ENCODE peak calls at places on chromosomes 13 and 19, in nine cellular contexts. Z, L, U, P, A, N, B, J and X are unnamed samples.

GRCh38 chr13:97222934-97223710 is 989 bp downstream of the MBNL2 start:
- DNase-seq in Z (no peak), L (no peak), U (no peak), P (no peak), A (no peak), N (no peak), B (peak; percentile 49), J (no peak), X (no peak)

GRCh38 chr19:15439821-15440641 is 9.7 kb downstream of the WIZ start:
- DNase-seq in Z (no peak), L (no peak), U (no peak), P (no peak), A (no peak), N (no peak), B (no peak), J (no peak), X (no peak)

GRCh38 chr13:24709186-24709913 is 29.1 kb downstream of the ATP12A start:
- DNase-seq in Z (no peak), L (no peak), U (no peak), P (no peak), A (no peak), N (no peak), B (peak; percentile 26), J (no peak), X (no peak)

GRCh38 chr13:80214521-80214941 is 126.4 kb downstream of the SPRY2 start:
- DNase-seq in Z (peak; percentile 52), L (no peak), U (peak; percentile 17), P (no peak), A (no peak), N (no peak), B (peak; percentile 37), J (no peak), X (no peak)

GRCh38 chr13:28854657-28855056 is 34.5 kb downstream of the MTUS2 start:
- DNase-seq in Z (no peak), L (no peak), U (no peak), P (no peak), A (no peak), N (peak; percentile 3), B (peak; percentile 45), J (no peak), X (no peak)

GRCh38 chr19:22052644-22053013 is 345 bp downstream of the ZNF257 start:
- DNase-seq in Z (peak; percentile 25), L (no peak), U (no peak), P (no peak), A (no peak), N (no peak), B (no peak), J (no peak), X (peak; percentile 16)

GRCh38 chr13:37747071-37747612 is 122.4 kb downstream of the TRPC4 start:
- DNase-seq in Z (no peak), L (no peak), U (no peak), P (no peak), A (no peak), N (no peak), B (no peak), J (no peak), X (no peak)

GRCh38 chr13:73722120-73722519 is 412.1 kb downstream of the KLF12 start:
- DNase-seq in Z (peak; percentile 29), L (peak; percentile 39), U (peak; percentile 21), P (peak; percentile 51), A (no peak), N (no peak), B (peak; percentile 58), J (peak; percentile 5), X (no peak)

GRCh38 chr13:65744761-65745160 is 1485.4 kb downstream of the PCDH9 start:
- DNase-seq in Z (no peak), L (no peak), U (no peak), P (no peak), A (no peak), N (no peak), B (no peak), J (no peak), X (no peak)

GRCh38 chr19:4814625-4815425 is 16.7 kb downstream of the TICAM1 start:
- DNase-seq in Z (no peak), L (no peak), U (peak; percentile 51), P (no peak), A (no peak), N (no peak), B (no peak), J (no peak), X (no peak)

DNA sequence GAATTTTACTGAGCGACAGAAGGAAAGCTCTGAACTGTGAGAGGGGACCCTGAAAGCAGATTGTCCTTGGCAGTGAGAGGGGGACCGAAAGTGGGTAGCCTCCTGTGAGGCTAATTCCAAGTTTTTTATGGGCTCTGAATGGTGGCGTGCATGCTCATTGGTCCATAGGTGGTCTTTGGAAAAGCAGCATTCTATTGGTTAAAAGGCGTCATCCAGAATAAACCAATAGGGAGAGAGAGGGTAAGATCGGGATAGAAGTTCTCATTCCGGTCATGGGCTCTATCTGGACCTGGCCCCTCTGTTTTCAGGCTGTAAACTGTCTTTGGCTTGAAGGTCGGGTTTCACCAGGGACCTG is 539.8 kb upstream of the PCDH9 start:
- DNase-seq in Z (no peak), L (no peak), U (no peak), P (no peak), A (no peak), N (no peak), B (no peak), J (no peak), X (no peak)
- TF ChIP-seq REST in Z (no peak), L (no peak), U (no peak), P (no peak), A (no peak), N (no peak), B (no peak), J (no peak), X (no peak)

GRCh38 chr13:34152409-34152808 is 334.5 kb downstream of the RFC3 start:
- DNase-seq in Z (no peak), L (no peak), U (no peak), P (no peak), A (no peak), N (no peak), B (no peak), J (no peak), X (no peak)

GRCh38 chr13:34155931-34156607 is 338.1 kb downstream of the RFC3 start:
- DNase-seq in Z (no peak), L (no peak), U (peak; percentile 68), P (peak; percentile 61), A (no peak), N (no peak), B (no peak), J (no peak), X (no peak)

GRCh38 chr13:34151885-34152284 is 333.9 kb downstream of the RFC3 start:
- DNase-seq in Z (no peak), L (no peak), U (no peak), P (no peak), A (no peak), N (no peak), B (no peak), J (no peak), X (no peak)

GRCh38 chr13:34152996-34153395 is 335.0 kb downstream of the RFC3 start:
- DNase-seq in Z (no peak), L (no peak), U (no peak), P (no peak), A (no peak), N (no peak), B (no peak), J (no peak), X (no peak)

DNA sequence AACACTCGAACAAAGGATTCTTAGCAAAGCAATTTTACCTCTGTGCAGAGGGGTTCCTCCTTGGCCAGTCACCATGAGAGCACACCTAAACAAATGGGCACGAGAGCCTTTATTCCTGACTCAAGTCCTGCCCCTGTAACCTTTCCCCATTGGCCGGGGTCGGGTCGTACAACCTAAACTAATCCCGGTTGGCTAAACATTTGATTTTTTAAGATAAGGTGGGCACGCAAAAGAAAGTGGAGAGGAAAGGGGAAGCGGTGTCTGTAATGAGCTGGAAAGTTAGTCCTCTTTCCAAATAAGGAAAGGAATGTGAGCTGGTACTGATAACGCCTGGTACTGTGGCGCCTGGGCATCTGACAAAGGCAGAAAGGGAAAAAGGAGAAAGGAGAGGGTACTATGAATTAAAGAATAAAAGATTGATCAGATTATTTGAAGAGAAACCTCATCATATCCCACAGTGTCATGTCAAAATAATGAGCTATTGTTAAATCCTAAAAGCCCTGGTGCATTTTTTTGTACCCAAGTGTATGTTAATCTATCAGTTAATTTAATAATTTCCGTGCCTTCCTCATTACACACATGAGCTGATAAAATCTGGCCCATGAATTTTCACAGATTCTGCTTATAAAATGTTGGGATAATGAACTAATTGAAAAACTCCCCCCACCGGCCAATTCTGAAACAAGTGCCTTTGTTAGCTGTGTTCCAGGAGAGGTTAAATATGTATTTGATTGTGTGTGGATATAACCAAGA is 335.7 kb downstream of the RFC3 start:
- DNase-seq in Z (no peak), L (no peak), U (no peak), P (no peak), A (no peak), N (no peak), B (peak; percentile 7), J (no peak), X (no peak)
- TF ChIP-seq CTCF in Z (peak; percentile 21), L (no peak), U (no peak), P (no peak), A (no peak), N (no peak), B (no peak), J (no peak), X (no peak)

DNA sequence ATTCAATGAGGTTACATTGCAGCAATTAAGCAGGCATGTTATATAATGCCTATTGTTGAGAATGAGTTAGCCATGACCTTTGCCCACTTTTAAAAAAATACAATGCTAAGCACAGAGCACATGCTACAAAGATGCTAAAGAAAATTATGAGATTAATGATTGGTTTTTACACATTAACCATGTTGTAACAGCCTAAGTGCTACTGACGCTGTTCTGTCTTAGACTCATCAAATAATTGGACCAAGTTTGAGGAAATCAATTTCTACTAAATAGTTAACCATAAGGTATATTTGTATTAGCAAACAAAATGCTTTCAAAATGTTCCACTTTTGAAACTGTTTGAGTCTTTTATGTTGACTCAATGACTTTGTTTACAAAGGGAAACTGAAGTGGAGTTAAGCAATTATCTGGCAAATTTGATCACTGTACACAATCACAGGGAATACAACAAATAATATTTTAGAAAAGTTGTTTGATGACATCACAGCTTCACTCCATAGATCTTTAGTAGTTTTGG is 14.3 kb downstream of the MIR17HG start:
- DNase-seq in Z (no peak), L (no peak), U (peak; percentile 9), P (no peak), A (no peak), N (no peak), B (no peak), J (peak; percentile 79), X (no peak)
- TF ChIP-seq REST in Z (no peak), L (no peak), U (no peak), P (no peak), A (no peak), N (no peak), B (no peak), J (no peak), X (no peak)

DNA sequence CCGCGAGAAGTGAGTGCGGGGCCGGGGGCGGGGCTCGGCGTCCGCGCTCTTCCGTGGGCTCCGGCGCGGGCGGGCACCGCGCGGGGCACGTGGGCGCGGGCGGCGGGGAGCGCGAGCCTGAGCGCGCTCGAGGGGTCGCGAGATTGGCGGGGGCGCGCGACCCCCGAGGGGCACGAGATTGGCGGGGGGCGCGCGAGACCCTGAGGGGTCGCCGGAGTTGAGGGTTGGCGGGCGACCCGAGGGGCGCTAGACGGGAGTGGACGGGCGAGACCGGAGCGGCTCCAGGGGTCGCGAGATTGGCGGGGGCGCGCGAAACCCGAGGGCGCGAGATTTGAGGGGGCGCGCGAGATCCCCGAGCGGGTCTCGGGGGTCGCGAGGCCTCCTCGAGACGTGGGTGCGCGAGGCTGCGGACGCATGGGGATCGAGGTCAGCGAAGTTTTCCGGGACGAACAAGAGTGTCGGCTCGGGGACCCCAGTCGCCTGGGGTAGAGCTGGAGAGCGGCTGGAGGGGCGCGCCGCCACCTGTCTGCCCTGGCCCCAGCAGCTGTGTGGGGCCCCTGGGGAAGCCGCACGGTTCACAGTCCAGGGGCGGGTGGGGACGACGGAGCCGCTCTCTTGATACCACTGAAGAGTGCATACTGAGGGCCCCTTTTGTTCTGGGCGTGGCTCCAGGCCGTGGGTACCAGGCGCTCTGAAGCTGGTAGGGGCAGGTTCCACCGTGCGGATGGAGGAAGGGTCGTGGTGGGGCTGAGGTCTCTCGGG is 682 bp downstream of the SSBP4 start:
- DNase-seq in Z (peak; percentile 79), L (no peak), U (no peak), P (no peak), A (no peak), N (peak; percentile 54), B (peak; percentile 55), J (peak; percentile 55), X (no peak)
- TF ChIP-seq CTCF in Z (no peak), L (no peak), U (no peak), P (no peak), A (no peak), N (no peak), B (no peak), J (peak; percentile 29), X (no peak)